ENCODE peak calls at places on chromosomes 1 and 21, in six cellular contexts. N is adrenal gland; S is choroid plexus epithelial cell; G is hypothalamus; K is NCI-H226; H is activated T-cell treated with anti-CD3 and anti-CD28 coated beads, Interleukin-2, amount 50 U/mL, for 24 hours. L is an unnamed sample.

GRCh38 chr1:156113263-156114004 is 1.1 kb upstream of the LMNA start:
- DNase-seq in S (no peak), K (no peak), N (peak; percentile 63), G (no peak), H (no peak), L (no peak)

GRCh38 chr1:65105596-65105995 is 42.4 kb upstream of the AK4 start:
- DNase-seq in N (no peak), H (no peak), G (no peak), K (peak; percentile 2), S (peak; percentile 4), L (no peak)

GRCh38 chr1:2312196-2312588 is 79.2 kb downstream of the MORN1 start:
- DNase-seq in N (no peak), S (no peak), H (peak; percentile 38), K (no peak), G (no peak), L (no peak)

GRCh38 chr1:85824066-85824835 is 116.0 kb upstream of the ZNHIT6 start:
- DNase-seq in S (peak; percentile 11), H (no peak), K (no peak), N (no peak), G (no peak), L (no peak)

GRCh38 chr1:45337630-45338320 is 2.2 kb upstream of the TOE1 start:
- DNase-seq in S (no peak), N (no peak), G (no peak), H (no peak), K (no peak), L (no peak)

GRCh38 chr21:33655591-33656221 is 13.4 kb downstream of the ITSN1 start:
- DNase-seq in S (peak; percentile 96), N (peak; percentile 82), K (peak; percentile 98), G (no peak), H (no peak), L (peak; percentile 84)

GRCh38 chr1:29749021-29749420 is 512.7 kb downstream of the PTPRU start:
- DNase-seq in G (no peak), N (peak; percentile 30), S (no peak), K (no peak), H (no peak), L (no peak)

GRCh38 chr1:34907487-34908090 is 21.9 kb downstream of the DLGAP3 start:
- DNase-seq in G (no peak), N (no peak), H (no peak), S (peak; percentile 6), K (no peak), L (no peak)

GRCh38 chr21:43690346-43690745 is 28.6 kb upstream of the PDXK start:
- DNase-seq in N (no peak), H (no peak), K (no peak), G (no peak), S (no peak), L (no peak)

GRCh38 chr1:151058682-151059341 is 610 bp downstream of the CDC42SE1 start:
- DNase-seq in S (no peak), N (no peak), H (peak; percentile 43), G (no peak), K (no peak), L (peak; percentile 58)

GRCh38 chr1:60431593-60431992 is 358.0 kb upstream of the C1orf87 start:
- DNase-seq in H (no peak), K (peak; percentile 37), G (no peak), S (peak; percentile 15), N (no peak), L (no peak)

GRCh38 chr21:26140185-26140584 is 30.4 kb downstream of the APP start:
- DNase-seq in H (no peak), S (peak; percentile 100), G (no peak), N (no peak), K (peak; percentile 98), L (peak; percentile 99)

GRCh38 chr1:21911205-21912001 is 25.7 kb downstream of the HSPG2 start:
- DNase-seq in S (peak; percentile 50), K (no peak), H (no peak), N (no peak), G (no peak), L (peak; percentile 41)

GRCh38 chr1:204520834-204521709 is 4.9 kb downstream of the MDM4 start:
- DNase-seq in G (no peak), N (no peak), K (no peak), H (peak; percentile 50), S (peak; percentile 86), L (peak; percentile 58)

GRCh38 chr21:41634858-41635257 is 126.9 kb upstream of the TMPRSS2 start:
- DNase-seq in G (no peak), N (no peak), K (no peak), H (no peak), S (no peak), L (no peak)

GRCh38 chr1:10179408-10179685 is 31.0 kb upstream of the KIF1B start:
- DNase-seq in S (no peak), G (no peak), N (no peak), H (no peak), K (no peak), L (no peak)

GRCh38 chr21:31860851-31861250 is 12.0 kb upstream of the HUNK start:
- DNase-seq in N (no peak), K (no peak), S (no peak), G (no peak), H (no peak), L (no peak)

GRCh38 chr1:105396001-105396400 is 1646.3 kb downstream of the AMY1C start:
- DNase-seq in H (no peak), G (no peak), K (no peak), S (no peak), N (no peak), L (no peak)

GRCh38 chr1:220680085-220680687 is 10.0 kb upstream of the C1orf115 start:
- DNase-seq in G (no peak), N (peak; percentile 59), K (no peak), H (no peak), S (peak; percentile 71), L (peak; percentile 51)

GRCh38 chr1:17125756-17126237 is 6.5 kb upstream of the PADI2 start:
- DNase-seq in S (peak; percentile 80), N (peak; percentile 95), K (peak; percentile 62), H (peak; percentile 91), G (peak; percentile 81), L (peak; percentile 78)

GRCh38 chr21:45698493-45698947 is 55.0 kb downstream of the PCBP3 start:
- DNase-seq in K (peak; percentile 81), H (no peak), S (peak; percentile 97), N (peak; percentile 77), G (no peak), L (peak; percentile 54)

GRCh38 chr1:204562075-204562990 is 46.1 kb downstream of the MDM4 start:
- DNase-seq in S (no peak), N (no peak), H (peak; percentile 22), G (no peak), K (no peak), L (no peak)

GRCh38 chr21:42237577-42237976 is 18.6 kb downstream of the ABCG1 start:
- DNase-seq in N (no peak), K (no peak), G (no peak), H (peak; percentile 43), S (no peak), L (no peak)

GRCh38 chr1:8384088-8384487 is 66.2 kb downstream of the SLC45A1 start:
- DNase-seq in H (no peak), N (no peak), G (no peak), K (no peak), S (peak; percentile 51), L (peak; percentile 54)

GRCh38 chr21:32392299-32392879 is 423 bp downstream of the URB1 start:
- DNase-seq in K (no peak), H (no peak), N (no peak), S (peak; percentile 43), G (no peak), L (peak; percentile 37)

GRCh38 chr1:176619261-176619660 is 156.3 kb downstream of the PAPPA2 start:
- DNase-seq in K (no peak), H (no peak), G (no peak), S (no peak), N (no peak), L (no peak)

GRCh38 chr1:32200226-32201010 is at the start of gene CCDC28B:
- DNase-seq in N (peak; percentile 86), G (peak; percentile 67), H (peak; percentile 77), K (peak; percentile 38), S (peak; percentile 77), L (peak; percentile 89)

GRCh38 chr21:43290529-43291346 is 121.9 kb downstream of the CRYAA start:
- DNase-seq in K (no peak), H (no peak), N (no peak), S (no peak), G (no peak), L (no peak)

L was measured in mesenchymal stem cell.